ENCODE peak calls at places on chromosome 1, in nine cellular contexts. V is activated T-helper 1 cell treated with Interleukin-2 at 50 U/mL for 16 hours; Y is HEK293T; K is mesenchymal stem cell; W is hypothalamus; B is activated CD8-positive, alpha-beta memory T cell treated with anti-CD3 and anti-CD28 coated beads, Interleukin-2, amount 50 U/mL, for 4 hours; X is stimulated activated CD4-positive, alpha-beta T cell treated with anti-CD3 and anti-CD28 coated beads, TNF-alpha, amount 100 ng/mL, for 24 hours; A is RWPE2; D is upper lobe of right lung. U is an unnamed sample.

GRCh38 chr1:26438041-26438440 is 5.9 kb downstream of the DHDDS start:
- DNase-seq in V (no peak), Y (no peak), K (no peak), W (no peak), B (no peak), X (no peak), A (no peak), D (no peak), U (no peak)

GRCh38 chr1:218394416-218394815 is 49.3 kb downstream of the TGFB2 start:
- DNase-seq in V (no peak), Y (no peak), K (no peak), W (no peak), B (no peak), X (no peak), A (no peak), D (no peak), U (no peak)

GRCh38 chr1:206503591-206504362 is 3.6 kb upstream of the RASSF5 start:
- DNase-seq in V (no peak), Y (no peak), K (peak), W (no peak), B (peak), X (peak), A (no peak), D (no peak), U (peak)

GRCh38 chr1:197675475-197676324 is 99.6 kb downstream of the DENND1B start:
- DNase-seq in V (no peak), Y (no peak), K (peak), W (no peak), B (no peak), X (no peak), A (no peak), D (no peak), U (peak)

GRCh38 chr1:199041173-199041914 is 402.5 kb downstream of the PTPRC start:
- DNase-seq in V (no peak), Y (no peak), K (peak), W (no peak), B (no peak), X (no peak), A (no peak), D (no peak), U (no peak)

GRCh38 chr1:15279576-15280230 is 32.7 kb downstream of the FHAD1 start:
- DNase-seq in V (no peak), Y (no peak), K (no peak), W (no peak), B (no peak), X (no peak), A (no peak), D (no peak), U (peak)

GRCh38 chr1:220267630-220268029 is 4.6 kb downstream of the RAB3GAP2 start:
- DNase-seq in V (no peak), Y (no peak), K (no peak), W (no peak), B (no peak), X (no peak), A (no peak), D (no peak), U (no peak)

GRCh38 chr1:85297855-85298629 is 21.6 kb upstream of the BCL10 start:
- DNase-seq in V (peak), Y (peak), K (peak), W (no peak), B (peak), X (peak), A (no peak), D (no peak), U (peak)

GRCh38 chr1:15058261-15058660 is 95.3 kb upstream of the TMEM51 start:
- DNase-seq in V (no peak), Y (no peak), K (no peak), W (no peak), B (no peak), X (no peak), A (no peak), D (no peak), U (no peak)

U was measured in EH.